ENCODE peak calls at places on chromosomes 7 and 10, in seven cellular contexts. One of them, this sample, is unnamed.

GRCh38 chr10:17022399-17022798 is 107.2 kb downstream of the CUBN start:
- DNase-seq in left cardiac atrium: no peak
- DNase-seq in RPMI8226: no peak
- DNase-seq in NCI-H2081: no peak
- DNase-seq in body of pancreas: no peak
- DNase-seq in transverse colon: no peak
- DNase-seq in NCI-H1105 treated with DMSO at 0.1 percent for 48 hours: no peak
- DNase-seq in this sample: no peak

GRCh38 chr7:7219216-7219615 is 36.9 kb downstream of the C1GALT1 start:
- DNase-seq in NCI-H1105 treated with DMSO at 0.1 percent for 48 hours: no peak
- DNase-seq in left cardiac atrium: no peak
- DNase-seq in NCI-H2081: no peak
- DNase-seq in body of pancreas: no peak
- DNase-seq in transverse colon: no peak
- DNase-seq in RPMI8226: no peak
- DNase-seq in this sample: no peak

GRCh38 chr10:98486421-98486820 is 39.7 kb upstream of the HPS1 start:
- DNase-seq in left cardiac atrium: no peak
- DNase-seq in RPMI8226: no peak
- DNase-seq in NCI-H1105 treated with DMSO at 0.1 percent for 48 hours: no peak
- DNase-seq in transverse colon: no peak
- DNase-seq in body of pancreas: no peak
- DNase-seq in NCI-H2081: no peak
- DNase-seq in this sample: no peak

GRCh38 chr7:89401099-89401498 is 605.6 kb upstream of the TEX47 start:
- DNase-seq in NCI-H2081: no peak
- DNase-seq in body of pancreas: no peak
- DNase-seq in NCI-H1105 treated with DMSO at 0.1 percent for 48 hours: no peak
- DNase-seq in transverse colon: no peak
- DNase-seq in RPMI8226: no peak
- DNase-seq in left cardiac atrium: no peak
- DNase-seq in this sample: no peak

GRCh38 chr10:500876-501275 is 188.6 kb downstream of the DIP2C start:
- DNase-seq in transverse colon: no peak
- DNase-seq in RPMI8226: no peak
- DNase-seq in body of pancreas: no peak
- DNase-seq in left cardiac atrium: no peak
- DNase-seq in NCI-H1105 treated with DMSO at 0.1 percent for 48 hours: no peak
- DNase-seq in NCI-H2081: no peak
- DNase-seq in this sample: no peak

GRCh38 chr7:26995664-26996063 is 100.1 kb downstream of the HOXA1 start:
- DNase-seq in NCI-H1105 treated with DMSO at 0.1 percent for 48 hours: no peak
- DNase-seq in transverse colon: no peak
- DNase-seq in RPMI8226: no peak
- DNase-seq in body of pancreas: no peak
- DNase-seq in left cardiac atrium: no peak
- DNase-seq in NCI-H2081: no peak
- DNase-seq in this sample: no peak

GRCh38 chr10:73905256-73906018 is 5.5 kb upstream of the PLAU start:
- DNase-seq in transverse colon: no peak
- DNase-seq in NCI-H2081: peak; percentile 3
- DNase-seq in RPMI8226: no peak
- DNase-seq in left cardiac atrium: no peak
- DNase-seq in NCI-H1105 treated with DMSO at 0.1 percent for 48 hours: no peak
- DNase-seq in body of pancreas: no peak
- DNase-seq in this sample: no peak

GRCh38 chr10:73413108-73413527 is 740 bp downstream of the ANXA7 start:
- DNase-seq in left cardiac atrium: no peak
- DNase-seq in body of pancreas: peak; percentile 63
- DNase-seq in RPMI8226: peak; percentile 65
- DNase-seq in NCI-H1105 treated with DMSO at 0.1 percent for 48 hours: peak; percentile 44
- DNase-seq in NCI-H2081: peak; percentile 75
- DNase-seq in transverse colon: peak; percentile 67
- DNase-seq in this sample: peak; percentile 52

GRCh38 chr10:113616244-113617074 is 47.4 kb downstream of the NRAP start:
- DNase-seq in transverse colon: no peak
- DNase-seq in left cardiac atrium: no peak
- DNase-seq in NCI-H1105 treated with DMSO at 0.1 percent for 48 hours: no peak
- DNase-seq in RPMI8226: no peak
- DNase-seq in NCI-H2081: peak; percentile 5
- DNase-seq in body of pancreas: no peak
- DNase-seq in this sample: peak; percentile 31

GRCh38 chr10:43946445-43946844 is 297.8 kb upstream of the ZNF32 start:
- DNase-seq in body of pancreas: no peak
- DNase-seq in left cardiac atrium: no peak
- DNase-seq in NCI-H2081: no peak
- DNase-seq in NCI-H1105 treated with DMSO at 0.1 percent for 48 hours: no peak
- DNase-seq in RPMI8226: no peak
- DNase-seq in transverse colon: no peak
- DNase-seq in this sample: no peak

GRCh38 chr10:30587522-30588031 is 42.0 kb downstream of the LYZL2 start:
- DNase-seq in transverse colon: peak; percentile 64
- DNase-seq in body of pancreas: peak; percentile 31
- DNase-seq in NCI-H1105 treated with DMSO at 0.1 percent for 48 hours: no peak
- DNase-seq in NCI-H2081: no peak
- DNase-seq in RPMI8226: peak; percentile 74
- DNase-seq in left cardiac atrium: peak; percentile 37
- DNase-seq in this sample: no peak

This sample was measured in ACHN.